ENCODE peak calls at places on chromosomes 16 and 17, in five cellular contexts. F is prostate gland, H is lung, T is HAP-1, Z is sigmoid colon. D is an unnamed sample. For H3K36me3, the result is how much of the 10 kb centered on the place peaks cover.

GRCh38 chr17:42078396-42079042 is 19.8 kb downstream of the ZNF385C start:
- DNase-seq in F (no peak), T (no peak), Z (no peak), H (no peak), D (no peak)

GRCh38 chr16:85420501-85421337 is 192.4 kb upstream of the GSE1 start:
- DNase-seq in T (peak), H (peak), Z (peak), F (no peak), D (peak)

GRCh38 chr17:79814966-79815835 is 18.3 kb upstream of the CBX8 start:
- DNase-seq in Z (peak), T (no peak), H (peak), F (peak), D (no peak)

GRCh38 chr17:1331708-1332107 is 52.2 kb downstream of the TRARG1 start:
- DNase-seq in H (no peak), Z (no peak), T (no peak), F (no peak), D (no peak)

GRCh38 chr16:23784811-23785447 is 30.1 kb downstream of the CHP2 start:
- DNase-seq in Z (no peak), H (no peak), F (no peak), T (no peak), D (no peak)

GRCh38 chr16:84460406-84461028 is 43.9 kb downstream of the MEAK7 start:
- DNase-seq in F (no peak), T (no peak), H (no peak), Z (no peak), D (no peak)

GRCh38 chr16:31131841-31132271 is 3.7 kb downstream of the PRSS8 start:
- DNase-seq in T (no peak), H (no peak), Z (no peak), F (no peak), D (no peak)

GRCh38 chr17:50070908-50071680 is 15.2 kb downstream of the ITGA3 start:
- DNase-seq in Z (no peak), H (no peak), F (no peak), T (no peak), D (no peak)

GRCh38 chr17:7204335-7204734 is 15.3 kb downstream of the DLG4 start:
- DNase-seq in F (no peak), H (no peak), T (no peak), Z (no peak), D (no peak)

GRCh38 chr17:75698659-75699058 is 22.6 kb upstream of the ITGB4 start:
- DNase-seq in Z (no peak), H (no peak), T (no peak), F (no peak), D (no peak)

GRCh38 chr17:70168979-70169706 is at the start of gene KCNJ2:
- DNase-seq in Z (peak), T (peak), F (peak), H (peak), D (peak)

GRCh38 chr16:51390877-51391276 is 239.8 kb upstream of the SALL1 start:
- DNase-seq in Z (no peak), H (no peak), F (no peak), T (peak), D (no peak)

GRCh38 chr17:32256695-32257013 is 9.0 kb upstream of the RHBDL3 start:
- DNase-seq in Z (no peak), T (no peak), H (no peak), F (no peak), D (no peak)

GRCh38 chr16:78775161-78775561 is 675.7 kb downstream of the WWOX start:
- DNase-seq in T (no peak), Z (no peak), H (no peak), F (no peak), D (no peak)

GRCh38 chr17:28738680-28739384 is 5.0 kb upstream of the TRAF4 start:
- DNase-seq in T (no peak), Z (no peak), H (no peak), F (no peak), D (no peak)

GRCh38 chr17:42288078-42288984 is at the start of gene STAT5A:
- DNase-seq in T (peak), H (peak), F (peak), Z (peak), D (no peak)

GRCh38 chr17:9943343-9943742 is 38.3 kb upstream of the RCVRN start:
- DNase-seq in T (no peak), Z (no peak), F (no peak), H (no peak), D (no peak)

GRCh38 chr16:75038036-75038959 is 39.5 kb downstream of the ZNRF1 start:
- DNase-seq in T (no peak), Z (no peak), H (no peak), F (no peak), D (no peak)

GRCh38 chr16:3602320-3602653 is 9.1 kb downstream of the SLX4 start:
- DNase-seq in F (no peak), Z (peak), T (no peak), H (no peak), D (no peak)

GRCh38 chr16:10988164-10988803 is 43.9 kb downstream of the CLEC16A start:
- DNase-seq in H (peak), Z (no peak), T (peak), F (no peak), D (no peak)

GRCh38 chr17:64202683-64203430 is 60.2 kb downstream of the TEX2 start:
- DNase-seq in T (no peak), F (no peak), Z (no peak), H (no peak), D (no peak)

GRCh38 chr16:14303654-14304394 is 232.7 kb downstream of the MRTFB start:
- DNase-seq in H (no peak), F (no peak), Z (no peak), T (peak), D (no peak)

GRCh38 chr17:44416558-44417289 is 27.3 kb upstream of the ITGA2B start:
- DNase-seq in T (no peak), H (no peak), Z (no peak), F (no peak), D (no peak)

GRCh38 chr17:41848788-41849187 is 11.2 kb downstream of the KLHL10 start:
- DNase-seq in H (no peak), T (no peak), Z (no peak), F (no peak), D (no peak)

GRCh38 chr16:66523861-66524354 is 26.0 kb downstream of the TK2 start:
- DNase-seq in H (no peak), Z (no peak), T (no peak), F (no peak), D (no peak)

DNA sequence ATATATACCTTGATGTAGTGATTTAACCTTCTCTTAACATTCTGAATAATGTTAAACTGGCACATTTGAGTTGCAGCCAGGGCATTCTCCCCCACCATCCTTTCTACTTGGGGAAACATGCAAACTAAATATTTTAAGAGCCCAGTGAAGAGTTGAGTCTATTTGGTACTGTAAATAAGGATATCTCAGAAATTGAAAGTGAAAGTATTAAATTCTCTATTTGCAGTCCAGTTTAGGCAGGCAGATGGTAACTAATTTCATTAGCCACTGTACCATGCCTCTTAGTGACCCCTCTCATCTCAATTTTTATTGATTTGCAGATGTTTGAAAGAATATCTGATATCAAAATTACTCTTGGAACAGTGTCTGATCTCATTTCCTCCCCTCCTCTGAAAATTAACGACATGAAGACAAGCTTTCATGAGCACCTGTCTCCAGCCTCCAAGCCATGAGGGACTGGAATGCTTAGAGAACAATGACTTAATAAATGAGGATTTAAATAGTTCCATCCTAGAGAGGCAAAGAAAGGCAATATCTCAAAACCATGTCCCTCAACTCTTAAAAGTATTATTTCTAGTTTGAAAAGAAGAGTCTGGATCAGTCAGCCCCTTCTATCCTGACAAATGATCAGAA is 137.3 kb downstream of the ANKFN1 start:
- DNase-seq in F (no peak), H (no peak), T (no peak), Z (no peak), D (no peak)
- H3K36me3 ChIP-seq in F (under half), H (under half), T (under half), Z (under half), D (under half)

DNA sequence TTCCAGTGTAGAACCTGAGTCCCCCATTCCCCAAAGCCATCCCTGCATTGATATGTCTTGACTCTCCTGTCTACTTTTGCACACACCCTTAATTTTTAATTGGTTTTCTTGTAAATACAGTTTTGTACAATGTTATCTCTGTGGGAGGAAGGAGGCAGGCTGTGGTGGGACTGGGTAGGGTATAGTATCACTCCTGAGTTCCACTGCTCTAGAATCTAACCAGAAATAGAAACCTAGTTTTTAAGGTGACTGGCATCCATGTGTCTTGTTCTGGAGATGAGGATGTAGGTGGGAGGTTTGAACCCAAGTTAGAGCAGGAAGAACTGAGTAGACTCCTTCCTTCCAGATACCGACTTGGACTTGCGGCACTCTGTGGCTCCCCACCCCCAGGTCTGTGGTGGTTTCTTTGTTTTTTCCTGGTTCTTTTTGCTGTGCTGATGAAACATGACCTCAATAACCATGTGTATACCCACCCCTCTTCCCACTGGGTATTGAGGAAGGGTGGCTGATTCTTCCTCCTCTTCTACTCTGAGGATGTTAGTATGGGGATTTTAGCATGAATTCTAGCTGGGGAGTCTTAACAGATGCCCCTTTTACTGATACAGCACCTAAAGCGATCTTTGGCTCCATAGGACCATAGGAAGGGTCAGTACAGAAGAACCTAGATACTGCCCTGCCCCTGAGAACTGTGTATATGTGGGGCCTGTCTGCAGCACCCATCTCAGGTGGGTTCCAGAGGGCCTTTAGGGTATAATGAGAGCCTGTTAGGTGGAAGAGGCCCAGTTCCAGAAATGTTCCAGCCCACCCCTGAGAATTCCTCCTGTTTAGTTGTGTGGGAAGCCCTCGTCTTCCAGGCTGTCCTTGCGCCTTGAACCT is 48.7 kb downstream of the SF3B3 start:
- DNase-seq in T (no peak), H (no peak), F (no peak), Z (no peak), D (no peak)
- H3K36me3 ChIP-seq in T (half or more), H (half or more), F (under half), Z (under half), D (half or more)

GRCh38 chr16:68825427-68825826 is 17.9 kb upstream of the TANGO6 start:
- DNase-seq in F (no peak), Z (no peak), T (no peak), H (no peak), D (no peak)

GRCh38 chr16:68826652-68827051 is 16.7 kb upstream of the TANGO6 start:
- DNase-seq in T (no peak), F (no peak), H (no peak), Z (no peak), D (no peak)

DNA sequence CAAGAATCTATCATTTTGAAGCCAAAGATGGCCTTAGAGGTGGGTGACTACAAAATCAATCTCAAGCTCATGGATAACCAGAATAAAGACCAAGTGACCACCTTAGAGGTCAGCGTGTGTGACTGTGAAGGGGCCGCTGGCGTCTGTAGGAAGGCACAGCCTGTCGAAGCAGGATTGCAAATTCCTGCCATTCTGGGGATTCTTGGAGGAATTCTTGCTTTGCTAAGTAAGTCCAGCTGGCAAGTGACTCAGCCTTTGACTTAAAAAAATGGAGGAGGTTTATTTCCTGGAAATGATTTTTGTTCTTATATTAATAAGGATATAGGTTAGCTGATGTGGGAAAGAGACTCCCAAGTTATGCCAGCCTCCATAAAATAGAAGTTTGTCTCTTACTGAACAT is 19.9 kb upstream of the TANGO6 start:
- DNase-seq in F (no peak), T (no peak), Z (no peak), H (no peak), D (no peak)
- H3K36me3 ChIP-seq in F (under half), T (under half), Z (under half), H (under half), D (under half)

GRCh38 chr17:81901167-81902022 is 643 bp upstream of the NPB start:
- DNase-seq in F (no peak), H (no peak), Z (no peak), T (no peak), D (no peak)
- H3K36me3 ChIP-seq in F (under half), H (under half), Z (under half), T (under half), D (half or more)

GRCh38 chr17:5011928-5012327 is 14.2 kb downstream of the KIF1C start:
- DNase-seq in T (no peak), H (no peak), F (no peak), Z (no peak), D (no peak)
- H3K36me3 ChIP-seq in T (half or more), H (under half), F (under half), Z (under half), D (under half)

GRCh38 chr16:2087426-2088191 is 39.8 kb downstream of the TSC2 start:
- DNase-seq in Z (no peak), H (no peak), F (no peak), T (no peak), D (no peak)
- H3K36me3 ChIP-seq in Z (under half), H (under half), F (under half), T (under half), D (half or more)

DNA sequence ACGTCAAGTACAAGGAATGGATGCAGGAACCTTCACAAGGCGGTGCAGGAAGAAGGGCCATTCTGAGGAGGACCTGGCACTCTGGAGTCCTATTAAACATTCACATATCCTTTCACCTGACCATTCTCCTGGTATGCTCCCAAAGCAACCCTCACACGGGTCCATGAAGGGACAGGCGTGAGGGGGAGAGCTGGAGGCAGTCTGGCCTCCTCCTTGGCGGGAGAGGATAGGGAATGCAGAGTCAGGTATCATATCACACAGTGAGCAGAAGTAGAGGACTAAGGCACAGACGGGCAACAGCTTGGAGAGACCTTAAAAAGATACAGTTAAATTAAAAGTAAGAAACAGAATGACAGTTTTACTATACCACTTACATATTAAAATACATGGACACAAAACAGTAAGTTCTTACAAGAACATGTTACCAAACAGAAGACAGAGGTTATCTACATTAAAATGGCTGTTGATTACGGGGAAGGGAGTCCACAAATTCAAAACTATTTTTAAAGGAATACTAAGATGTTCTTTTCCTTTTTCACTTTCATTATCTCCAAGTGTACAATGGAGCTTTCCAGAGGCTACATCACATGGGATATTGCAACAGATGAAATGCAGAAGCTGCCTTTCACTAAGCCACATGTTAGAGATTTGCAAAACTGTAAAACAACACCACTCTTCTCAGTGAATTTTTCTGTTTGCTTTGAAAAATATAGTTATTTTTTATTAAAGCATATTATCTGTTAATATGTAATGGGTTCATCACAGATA is 53.8 kb downstream of the XPO6 start:
- DNase-seq in H (no peak), Z (no peak), T (no peak), F (no peak), D (no peak)
- H3K36me3 ChIP-seq in H (under half), Z (under half), T (half or more), F (under half), D (under half)

D was measured in neuronal stem cell.